ENCODE peak calls at places on chromosomes 7 and 10, in seven cellular contexts. K, R, B, U, H, E and L are unnamed samples. For H3K9me2, the result is how much of the 10 kb centered on the place peaks cover.

GRCh38 chr7:149820622-149821190 is 17.5 kb upstream of the ZNF862 start:
- DNase-seq in K (no peak), R (no peak), B (no peak), U (no peak), H (no peak), E (no peak), L (no peak)

GRCh38 chr10:76311752-76312699 is 880.6 kb downstream of the LRMDA start:
- DNase-seq in K (peak), R (peak), B (peak), U (peak), H (peak), E (peak), L (peak)

GRCh38 chr10:118992496-118992895 is 37.0 kb upstream of the NANOS1 start:
- DNase-seq in K (no peak), R (no peak), B (no peak), U (no peak), H (no peak), E (no peak), L (no peak)

GRCh38 chr7:141381794-141382453 is 169.3 kb upstream of the AGK start:
- DNase-seq in K (peak), R (no peak), B (no peak), U (no peak), H (no peak), E (no peak), L (no peak)

GRCh38 chr7:103630318-103630717 is 184.3 kb upstream of the SLC26A5 start:
- DNase-seq in K (peak), R (no peak), B (no peak), U (no peak), H (no peak), E (no peak), L (peak)

GRCh38 chr7:129188372-129188891 is at the start of gene SMO:
- DNase-seq in K (peak), R (peak), B (no peak), U (no peak), H (peak), E (no peak), L (peak)

GRCh38 chr7:27364344-27364758 is 121.7 kb downstream of the EVX1 start:
- DNase-seq in K (peak), R (peak), B (no peak), U (no peak), H (no peak), E (no peak), L (peak)

GRCh38 chr10:129918401-129918800 is 45.7 kb downstream of the EBF3 start:
- DNase-seq in K (no peak), R (no peak), B (no peak), U (no peak), H (no peak), E (no peak), L (no peak)

GRCh38 chr10:103772096-103772845 is 83.1 kb downstream of the SH3PXD2A start:
- DNase-seq in K (peak), R (peak), B (peak), U (peak), H (peak), E (peak), L (peak)

GRCh38 chr7:114086491-114086905 is 167.7 kb upstream of the PPP1R3A start:
- DNase-seq in K (no peak), R (peak), B (no peak), U (peak), H (peak), E (no peak), L (peak)

GRCh38 chr7:129665013-129665401 is 53.5 kb downstream of the NRF1 start:
- DNase-seq in K (peak), R (peak), B (no peak), U (no peak), H (peak), E (peak), L (peak)

GRCh38 chr7:75772081-75773077 is at the start of gene CCL26:
- DNase-seq in K (peak), R (no peak), B (no peak), U (no peak), H (no peak), E (no peak), L (peak)

GRCh38 chr10:97762056-97762455 is 9.7 kb downstream of the SFRP5 start:
- DNase-seq in K (no peak), R (no peak), B (no peak), U (no peak), H (no peak), E (no peak), L (no peak)

GRCh38 chr7:113891828-113892227 is 27.0 kb downstream of the PPP1R3A start:
- DNase-seq in K (no peak), R (no peak), B (no peak), U (no peak), H (no peak), E (no peak), L (peak)

GRCh38 chr7:25804154-25804553 is 347.8 kb upstream of the NFE2L3 start:
- DNase-seq in K (no peak), R (no peak), B (no peak), U (no peak), H (no peak), E (no peak), L (no peak)

GRCh38 chr10:19663344-19663743 is 152.9 kb upstream of the PLXDC2 start:
- DNase-seq in K (no peak), R (no peak), B (no peak), U (no peak), H (peak), E (no peak), L (no peak)
- H2AFZ ChIP-seq in K (no peak), R (no peak), B (no peak), U (no peak), H (no peak), E (no peak), L (no peak)

DNA sequence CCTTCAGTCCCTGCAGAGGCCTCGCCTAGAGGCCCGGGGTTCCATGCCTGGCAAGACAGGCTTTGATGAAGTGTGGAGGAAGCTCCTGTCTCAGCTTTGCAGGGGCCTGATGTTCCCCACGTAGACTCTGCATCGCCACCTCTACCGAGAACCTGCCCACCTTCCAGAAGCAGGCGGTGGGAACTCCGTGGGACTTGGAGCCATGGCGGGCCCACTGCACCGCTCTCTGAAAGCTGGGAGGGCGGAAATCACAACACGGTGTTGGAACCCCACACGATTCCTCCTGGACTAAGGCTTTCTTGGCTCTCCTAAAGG is 79.9 kb downstream of the VIPR2 start:
- DNase-seq in K (no peak), R (no peak), B (no peak), U (no peak), H (no peak), E (no peak), L (no peak)
- H3K9me2 ChIP-seq in K (under half), R (under half), B (under half), U (under half), H (under half), E (under half), L (under half)

GRCh38 chr7:54904986-54905385 is 113.8 kb upstream of the EGFR start:
- DNase-seq in K (no peak), R (no peak), B (no peak), U (no peak), H (no peak), E (no peak), L (no peak)

GRCh38 chr7:54901840-54902239 is 117.0 kb upstream of the EGFR start:
- DNase-seq in K (no peak), R (no peak), B (no peak), U (no peak), H (no peak), E (no peak), L (no peak)

GRCh38 chr7:54906963-54907362 is 111.9 kb upstream of the EGFR start:
- DNase-seq in K (no peak), R (no peak), B (no peak), U (no peak), H (no peak), E (no peak), L (no peak)

GRCh38 chr7:54907981-54908380 is 110.8 kb upstream of the EGFR start:
- DNase-seq in K (peak), R (no peak), B (no peak), U (no peak), H (no peak), E (no peak), L (peak)

GRCh38 chr7:54904130-54904529 is 114.7 kb upstream of the EGFR start:
- DNase-seq in K (no peak), R (no peak), B (no peak), U (no peak), H (no peak), E (no peak), L (peak)
- H2AFZ ChIP-seq in K (no peak), R (no peak), B (no peak), U (no peak), H (no peak), E (no peak), L (no peak)

DNA sequence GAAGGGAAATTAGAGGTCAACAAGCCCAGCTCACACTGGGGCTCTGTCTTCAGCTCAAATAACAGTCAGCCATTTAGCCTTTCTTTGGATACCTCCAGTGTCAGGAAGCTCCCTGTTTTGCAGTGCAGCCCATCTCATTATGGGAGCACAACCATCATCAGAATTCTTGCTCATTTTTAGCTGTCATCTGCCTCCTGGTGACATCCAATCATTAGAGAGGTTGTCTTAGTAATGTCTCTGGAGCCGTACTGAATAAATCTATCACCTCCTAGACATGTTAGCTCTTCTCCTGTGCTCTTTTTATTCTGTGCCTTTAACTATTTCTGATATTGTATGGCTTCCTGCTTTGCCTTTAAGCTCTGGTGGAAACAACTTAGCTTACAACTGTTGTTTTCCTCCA is 74.5 kb downstream of the CHRM2 start:
- DNase-seq in K (no peak), R (no peak), B (no peak), U (no peak), H (no peak), E (no peak), L (no peak)
- H3K9me2 ChIP-seq in K (under half), R (under half), B (under half), U (under half), H (under half), E (under half), L (under half)

DNA sequence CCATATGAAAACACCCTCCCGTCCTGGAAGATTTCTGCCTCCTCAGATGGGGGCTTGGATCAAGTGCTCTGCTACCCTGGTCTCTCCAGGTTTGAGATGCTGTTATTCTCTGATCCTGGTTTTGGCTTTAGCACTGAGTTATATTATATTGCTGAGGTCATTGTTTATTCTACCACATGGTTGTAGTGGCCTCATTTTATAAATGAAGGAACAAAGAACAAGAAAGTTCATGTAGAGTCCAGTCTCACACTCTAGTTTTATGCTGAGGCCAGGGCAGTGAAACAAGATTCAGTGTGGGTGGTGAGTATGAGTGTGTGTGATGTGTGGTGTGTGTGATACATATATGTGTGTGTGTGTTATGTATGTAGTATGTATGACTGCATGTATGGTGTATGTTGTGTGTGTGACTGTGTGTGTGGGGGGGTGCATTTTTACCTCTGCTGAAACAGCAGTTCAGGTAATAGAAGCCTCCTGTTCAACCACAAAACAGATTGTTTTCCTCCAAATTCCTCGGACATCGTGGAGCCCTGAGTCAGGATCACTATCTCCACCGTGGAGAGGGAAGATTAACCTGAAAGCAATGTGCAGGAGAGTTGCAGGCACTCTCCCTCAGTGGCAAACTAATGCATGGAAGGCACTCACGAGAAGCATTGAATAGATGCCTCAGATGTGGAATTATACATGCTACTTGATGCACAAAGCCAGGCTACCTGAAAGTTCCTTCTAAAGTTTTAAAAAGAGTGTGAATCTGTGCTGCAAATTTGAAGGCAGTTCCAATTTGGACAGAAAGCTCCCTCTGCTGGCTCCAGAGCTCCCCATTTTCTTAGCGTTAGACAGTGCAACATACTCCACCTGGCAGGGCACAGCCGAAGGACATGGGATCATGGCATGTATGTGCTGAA is 80.6 kb downstream of the C7orf25 start:
- DNase-seq in K (peak), R (peak), B (peak), U (peak), H (peak), E (peak), L (peak)
- H2AFZ ChIP-seq in K (peak), R (no peak), B (no peak), U (no peak), H (peak), E (no peak), L (no peak)

GRCh38 chr10:115095758-115096157 is 2.6 kb downstream of the ATRNL1 start:
- DNase-seq in K (no peak), R (no peak), B (no peak), U (no peak), H (no peak), E (no peak), L (no peak)
- H3K9me2 ChIP-seq in K (under half), R (under half), B (under half), U (under half), H (under half), E (under half), L (under half)

GRCh38 chr7:151721694-151722093 is 155.2 kb downstream of the PRKAG2 start:
- DNase-seq in K (no peak), R (peak), B (no peak), U (no peak), H (no peak), E (no peak), L (no peak)

GRCh38 chr7:151720297-151720696 is 156.6 kb downstream of the PRKAG2 start:
- DNase-seq in K (no peak), R (no peak), B (no peak), U (no peak), H (no peak), E (no peak), L (no peak)

GRCh38 chr7:151719031-151719894 is 157.7 kb downstream of the PRKAG2 start:
- DNase-seq in K (no peak), R (no peak), B (no peak), U (no peak), H (no peak), E (no peak), L (no peak)

GRCh38 chr7:151721236-151721635 is 155.7 kb downstream of the PRKAG2 start:
- DNase-seq in K (no peak), R (no peak), B (no peak), U (no peak), H (no peak), E (no peak), L (no peak)

DNA sequence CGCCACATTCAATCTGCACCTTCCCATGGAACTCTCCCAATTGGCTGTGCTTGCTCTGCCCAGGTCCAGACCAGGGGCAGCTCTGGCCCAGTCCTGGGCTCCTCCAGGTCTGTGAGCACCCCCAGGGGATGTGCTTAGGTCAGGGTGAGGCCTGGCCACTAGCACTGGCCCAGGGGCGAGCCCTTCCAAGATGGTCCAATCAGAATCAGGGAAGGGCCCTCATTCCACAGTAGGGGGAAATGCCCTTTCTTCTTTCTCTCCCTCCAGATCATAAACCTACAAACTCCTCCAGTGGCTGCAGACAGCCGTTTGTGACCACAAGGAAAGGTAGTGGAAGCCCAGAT is 157.0 kb downstream of the PRKAG2 start:
- DNase-seq in K (no peak), R (no peak), B (no peak), U (no peak), H (no peak), E (no peak), L (no peak)
- H2AFZ ChIP-seq in K (no peak), R (no peak), B (no peak), U (no peak), H (peak), E (no peak), L (no peak)

GRCh38 chr10:14236341-14236740 is 94.4 kb downstream of the FRMD4A start:
- DNase-seq in K (no peak), R (no peak), B (no peak), U (no peak), H (no peak), E (no peak), L (no peak)
- H3K9me2 ChIP-seq in K (under half), R (under half), B (under half), U (under half), H (under half), E (under half), L (under half)